ENCODE peak calls at places on chromosome 5, in five cellular contexts. P, R, I, A and D are unnamed samples.

GRCh38 chr5:39518516-39518915 is 93.7 kb upstream of the DAB2 start:
- DNase-seq in P (no peak), R (no peak), I (no peak), A (peak; percentile 85), D (no peak)

GRCh38 chr5:1789838-1790462 is 9.7 kb downstream of the MRPL36 start:
- DNase-seq in P (no peak), R (no peak), I (no peak), A (peak; percentile 96), D (peak; percentile 39)

GRCh38 chr5:113017891-113018635 is 41.5 kb downstream of the DCP2 start:
- DNase-seq in P (no peak), R (no peak), I (no peak), A (no peak), D (no peak)

GRCh38 chr5:136892026-136892425 is 526.7 kb upstream of the TRPC7 start:
- DNase-seq in P (peak; percentile 12), R (no peak), I (no peak), A (no peak), D (no peak)

GRCh38 chr5:109454726-109455505 is 45.1 kb upstream of the PJA2 start:
- DNase-seq in P (no peak), R (no peak), I (no peak), A (peak; percentile 35), D (no peak)

GRCh38 chr5:67268233-67269011 is 71.8 kb upstream of the CD180 start:
- DNase-seq in P (peak; percentile 71), R (peak; percentile 69), I (peak; percentile 74), A (peak; percentile 95), D (peak; percentile 77)

GRCh38 chr5:110371725-110372041 is 354.8 kb downstream of the TMEM232 start:
- DNase-seq in P (no peak), R (no peak), I (no peak), A (no peak), D (no peak)

GRCh38 chr5:108143581-108143980 is 238.3 kb downstream of the FBXL17 start:
- DNase-seq in P (no peak), R (no peak), I (no peak), A (peak; percentile 67), D (peak; percentile 4)

GRCh38 chr5:168477060-168477459 is 9.2 kb upstream of the RARS1 start:
- DNase-seq in P (no peak), R (no peak), I (no peak), A (peak; percentile 78), D (no peak)

GRCh38 chr5:159402328-159402727 is 72.0 kb upstream of the IL12B start:
- DNase-seq in P (no peak), R (no peak), I (no peak), A (no peak), D (no peak)

GRCh38 chr5:138316355-138316754 is 15.2 kb downstream of the CDC25C start:
- DNase-seq in P (peak; percentile 54), R (no peak), I (no peak), A (no peak), D (no peak)

GRCh38 chr5:77748160-77748559 is 28.0 kb downstream of the TBCA start:
- DNase-seq in P (no peak), R (no peak), I (no peak), A (no peak), D (no peak)

GRCh38 chr5:42005561-42006153 is 80.6 kb downstream of the FBXO4 start:
- DNase-seq in P (peak; percentile 33), R (no peak), I (no peak), A (peak; percentile 24), D (peak; percentile 45)

GRCh38 chr5:114412509-114413171 is 50.8 kb downstream of the KCNN2 start:
- DNase-seq in P (no peak), R (no peak), I (no peak), A (peak; percentile 97), D (peak; percentile 55)

GRCh38 chr5:14250094-14250777 is 107.1 kb downstream of the TRIO start:
- DNase-seq in P (peak; percentile 85), R (no peak), I (no peak), A (peak; percentile 86), D (no peak)

GRCh38 chr5:179777456-179777855 is 16.3 kb upstream of the LTC4S start:
- DNase-seq in P (no peak), R (no peak), I (peak; percentile 38), A (no peak), D (no peak)

GRCh38 chr5:61306531-61307195 is 25.4 kb upstream of the ZSWIM6 start:
- DNase-seq in P (no peak), R (no peak), I (no peak), A (peak; percentile 93), D (no peak)

GRCh38 chr5:141501805-141502204 is 12.9 kb downstream of the PCDHGC5 start:
- DNase-seq in P (no peak), R (no peak), I (no peak), A (no peak), D (no peak)

GRCh38 chr5:59061377-59061776 is 478.5 kb downstream of the RAB3C start:
- DNase-seq in P (no peak), R (no peak), I (no peak), A (peak; percentile 68), D (peak; percentile 49)

GRCh38 chr5:134236208-134236761 is 10.4 kb upstream of the PPP2CA start:
- DNase-seq in P (no peak), R (no peak), I (no peak), A (peak; percentile 47), D (no peak)

GRCh38 chr5:100777680-100778281 is 125.3 kb downstream of the ST8SIA4 start:
- DNase-seq in P (no peak), R (no peak), I (peak; percentile 69), A (peak; percentile 89), D (peak; percentile 66)

GRCh38 chr5:39716532-39716971 is 291.8 kb upstream of the DAB2 start:
- DNase-seq in P (peak; percentile 76), R (peak; percentile 58), I (no peak), A (peak; percentile 46), D (peak; percentile 26)

GRCh38 chr5:91848453-91848852 is 465.3 kb upstream of the ARRDC3 start:
- DNase-seq in P (no peak), R (no peak), I (no peak), A (peak; percentile 81), D (peak; percentile 24)

GRCh38 chr5:143986567-143987242 is 174.7 kb downstream of the HMHB1 start:
- DNase-seq in P (no peak), R (no peak), I (no peak), A (peak; percentile 85), D (no peak)

GRCh38 chr5:96017951-96018350 is 56.3 kb upstream of the ELL2 start:
- DNase-seq in P (peak; percentile 11), R (no peak), I (no peak), A (peak; percentile 98), D (no peak)

GRCh38 chr5:107539163-107539445 is 131.6 kb downstream of the EFNA5 start:
- DNase-seq in P (no peak), R (no peak), I (no peak), A (no peak), D (no peak)

GRCh38 chr5:18321516-18321915 is 687.3 kb downstream of the TAF11L14 start:
- DNase-seq in P (no peak), R (no peak), I (no peak), A (no peak), D (no peak)

GRCh38 chr5:140557136-140557805 is at the start of gene SRA1:
- DNase-seq in P (peak; percentile 93), R (peak; percentile 95), I (peak; percentile 94), A (peak; percentile 87), D (peak; percentile 97)

GRCh38 chr5:130529716-130530485 is 625.6 kb downstream of the CHSY3 start:
- DNase-seq in P (no peak), R (no peak), I (peak; percentile 95), A (no peak), D (peak; percentile 84)

GRCh38 chr5:97499605-97500004 is 316.6 kb upstream of the RIOK2 start:
- DNase-seq in P (no peak), R (no peak), I (no peak), A (no peak), D (no peak)

GRCh38 chr5:178331491-178331981 is 98.9 kb upstream of the PHYKPL start:
- DNase-seq in P (peak; percentile 29), R (peak; percentile 84), I (peak; percentile 51), A (no peak), D (peak; percentile 27)

GRCh38 chr5:40428129-40428528 is 251.6 kb upstream of the PTGER4 start:
- DNase-seq in P (no peak), R (no peak), I (no peak), A (peak; percentile 64), D (peak; percentile 74)

GRCh38 chr5:172407861-172408260 is 46.5 kb downstream of the SH3PXD2B start:
- DNase-seq in P (no peak), R (no peak), I (peak; percentile 89), A (peak; percentile 72), D (peak; percentile 86)

GRCh38 chr5:179818746-179819295 is 1.9 kb upstream of the SQSTM1 start:
- DNase-seq in P (peak; percentile 54), R (peak; percentile 98), I (peak; percentile 98), A (peak; percentile 95), D (peak; percentile 97)

GRCh38 chr5:141879941-141880738 is 1.9 kb upstream of the PCDH1 start:
- DNase-seq in P (peak; percentile 55), R (no peak), I (no peak), A (no peak), D (no peak)

GRCh38 chr5:94968507-94969095 is 316.3 kb downstream of the MCTP1 start:
- DNase-seq in P (peak; percentile 81), R (no peak), I (no peak), A (peak; percentile 67), D (peak; percentile 52)

GRCh38 chr5:170219615-170220014 is 13.2 kb upstream of the C5orf58 start:
- DNase-seq in P (no peak), R (no peak), I (no peak), A (peak; percentile 32), D (peak; percentile 78)

GRCh38 chr5:71600783-71601182 is 13.6 kb downstream of the MCCC2 start:
- DNase-seq in P (no peak), R (no peak), I (no peak), A (no peak), D (no peak)
- H3K27ac ChIP-seq in P (no peak overlapping the region), R (peak overlapping the region; percentile 42), I (peak overlapping the region; percentile 58), A (peak overlapping the region; percentile 54), D (peak overlapping the region; percentile 82)

GRCh38 chr5:17120209-17120608 is 97.2 kb upstream of the BASP1 start:
- DNase-seq in P (no peak), R (peak; percentile 46), I (no peak), A (no peak), D (no peak)
- TF ChIP-seq CTCF in P (no peak), R (no peak), I (no peak), A (no peak), D (no peak)

DNA sequence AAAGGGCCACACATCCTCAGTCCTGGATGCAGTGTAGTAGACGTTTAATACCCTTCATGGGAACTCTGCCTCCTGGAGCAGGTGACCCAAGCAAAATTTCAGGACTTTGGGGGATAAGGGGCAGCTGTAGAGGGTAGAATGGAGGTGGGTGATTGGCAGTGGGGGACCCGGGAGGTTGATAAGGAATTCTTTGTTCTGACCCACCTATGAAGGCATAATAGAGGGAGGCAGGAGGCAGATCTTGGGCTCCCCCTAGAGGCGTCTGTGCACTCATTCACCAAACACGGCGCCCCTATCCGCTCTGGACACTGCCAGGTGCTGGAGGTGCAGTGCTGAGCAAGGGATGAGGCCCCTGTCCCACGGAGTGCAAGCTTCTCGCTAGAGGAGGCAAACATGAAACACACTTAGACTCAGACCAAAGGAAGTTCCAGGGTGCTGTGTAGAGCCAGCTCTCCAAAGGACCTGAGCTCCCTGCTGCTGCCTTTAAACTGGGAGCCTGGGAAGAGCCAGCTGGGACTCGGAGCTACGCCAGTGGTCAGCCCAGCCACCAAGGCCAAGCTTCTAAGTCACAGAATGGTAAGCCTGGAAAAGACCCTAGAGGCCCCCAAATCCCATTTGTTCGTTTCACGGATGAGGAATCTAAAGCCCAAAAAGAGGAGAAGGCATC is 7.7 kb downstream of the IL17B start:
- DNase-seq in P (peak; percentile 83), R (peak; percentile 72), I (peak; percentile 77), A (peak; percentile 47), D (peak; percentile 79)
- H3K27ac ChIP-seq in P (no peak overlapping the region), R (peak overlapping the region; percentile 45), I (no peak overlapping the region), A (no peak overlapping the region), D (no peak overlapping the region)

GRCh38 chr5:153629027-153629426 is 138.6 kb downstream of the GRIA1 start:
- DNase-seq in P (peak; percentile 58), R (no peak), I (peak; percentile 94), A (peak; percentile 97), D (peak; percentile 91)
- TF ChIP-seq CTCF in P (peak; percentile 17), R (no peak), I (peak; percentile 76), A (peak; percentile 54), D (peak; percentile 50)